ENCODE peak calls at places on chromosomes 5 and 9, in ten cellular contexts. One of them, this sample, is unnamed.

GRCh38 chr5:149895416-149896345 is 48.9 kb downstream of the PDE6A start:
- DNase-seq in caudate nucleus: no peak
- DNase-seq in T47D: no peak
- DNase-seq in coronary artery: no peak
- DNase-seq in HS-5: no peak
- DNase-seq in nephron progenitor cell: no peak
- DNase-seq in central memory CD4-positive, alpha-beta T cell: no peak
- DNase-seq in stimulated activated CD4-positive, alpha-beta T cell treated with anti-CD3 and anti-CD28 coated beads, Interleukin-4, amount 100 ng/mL, for 4 hours: no peak
- DNase-seq in natural killer cell treated with Interleukin-12 subunit alpha and Interleukin-12 subunit beta and Interleukin-15 and Interleukin-18, amount 100 ng/mL, for 72 hours: no peak
- DNase-seq in C1 segment of cervical spinal cord: no peak
- DNase-seq in this sample: no peak

GRCh38 chr9:95225016-95225745 is 92.3 kb downstream of the FANCC start:
- DNase-seq in T47D: no peak
- DNase-seq in stimulated activated CD4-positive, alpha-beta T cell treated with anti-CD3 and anti-CD28 coated beads, Interleukin-4, amount 100 ng/mL, for 4 hours: no peak
- DNase-seq in caudate nucleus: no peak
- DNase-seq in natural killer cell treated with Interleukin-12 subunit alpha and Interleukin-12 subunit beta and Interleukin-15 and Interleukin-18, amount 100 ng/mL, for 72 hours: no peak
- DNase-seq in coronary artery: no peak
- DNase-seq in HS-5: no peak
- DNase-seq in central memory CD4-positive, alpha-beta T cell: no peak
- DNase-seq in nephron progenitor cell: no peak
- DNase-seq in C1 segment of cervical spinal cord: no peak
- DNase-seq in this sample: no peak

GRCh38 chr5:154985126-154985525 is 28.4 kb upstream of the KIF4B start:
- DNase-seq in central memory CD4-positive, alpha-beta T cell: no peak
- DNase-seq in T47D: no peak
- DNase-seq in coronary artery: no peak
- DNase-seq in stimulated activated CD4-positive, alpha-beta T cell treated with anti-CD3 and anti-CD28 coated beads, Interleukin-4, amount 100 ng/mL, for 4 hours: no peak
- DNase-seq in nephron progenitor cell: no peak
- DNase-seq in natural killer cell treated with Interleukin-12 subunit alpha and Interleukin-12 subunit beta and Interleukin-15 and Interleukin-18, amount 100 ng/mL, for 72 hours: no peak
- DNase-seq in caudate nucleus: no peak
- DNase-seq in C1 segment of cervical spinal cord: no peak
- DNase-seq in HS-5: no peak
- DNase-seq in this sample: no peak

GRCh38 chr5:90294604-90295003 is 115.0 kb downstream of the CETN3 start:
- DNase-seq in HS-5: no peak
- DNase-seq in natural killer cell treated with Interleukin-12 subunit alpha and Interleukin-12 subunit beta and Interleukin-15 and Interleukin-18, amount 100 ng/mL, for 72 hours: no peak
- DNase-seq in coronary artery: no peak
- DNase-seq in T47D: no peak
- DNase-seq in stimulated activated CD4-positive, alpha-beta T cell treated with anti-CD3 and anti-CD28 coated beads, Interleukin-4, amount 100 ng/mL, for 4 hours: no peak
- DNase-seq in nephron progenitor cell: no peak
- DNase-seq in C1 segment of cervical spinal cord: no peak
- DNase-seq in central memory CD4-positive, alpha-beta T cell: no peak
- DNase-seq in caudate nucleus: no peak
- DNase-seq in this sample: no peak

GRCh38 chr9:95561913-95562312 is 45.1 kb upstream of the PTCH1 start:
- DNase-seq in C1 segment of cervical spinal cord: no peak
- DNase-seq in stimulated activated CD4-positive, alpha-beta T cell treated with anti-CD3 and anti-CD28 coated beads, Interleukin-4, amount 100 ng/mL, for 4 hours: no peak
- DNase-seq in HS-5: no peak
- DNase-seq in central memory CD4-positive, alpha-beta T cell: no peak
- DNase-seq in natural killer cell treated with Interleukin-12 subunit alpha and Interleukin-12 subunit beta and Interleukin-15 and Interleukin-18, amount 100 ng/mL, for 72 hours: no peak
- DNase-seq in T47D: no peak
- DNase-seq in caudate nucleus: no peak
- DNase-seq in coronary artery: no peak
- DNase-seq in nephron progenitor cell: no peak
- DNase-seq in this sample: no peak

GRCh38 chr5:76269259-76269958 is 133.7 kb upstream of the IQGAP2 start:
- DNase-seq in stimulated activated CD4-positive, alpha-beta T cell treated with anti-CD3 and anti-CD28 coated beads, Interleukin-4, amount 100 ng/mL, for 4 hours: no peak
- DNase-seq in HS-5: no peak
- DNase-seq in central memory CD4-positive, alpha-beta T cell: no peak
- DNase-seq in nephron progenitor cell: no peak
- DNase-seq in natural killer cell treated with Interleukin-12 subunit alpha and Interleukin-12 subunit beta and Interleukin-15 and Interleukin-18, amount 100 ng/mL, for 72 hours: peak
- DNase-seq in T47D: no peak
- DNase-seq in coronary artery: no peak
- DNase-seq in caudate nucleus: no peak
- DNase-seq in C1 segment of cervical spinal cord: no peak
- DNase-seq in this sample: no peak

GRCh38 chr5:168829044-168829443 is 249.9 kb upstream of the PANK3 start:
- DNase-seq in natural killer cell treated with Interleukin-12 subunit alpha and Interleukin-12 subunit beta and Interleukin-15 and Interleukin-18, amount 100 ng/mL, for 72 hours: no peak
- DNase-seq in nephron progenitor cell: no peak
- DNase-seq in HS-5: no peak
- DNase-seq in C1 segment of cervical spinal cord: no peak
- DNase-seq in T47D: no peak
- DNase-seq in central memory CD4-positive, alpha-beta T cell: no peak
- DNase-seq in caudate nucleus: no peak
- DNase-seq in coronary artery: no peak
- DNase-seq in stimulated activated CD4-positive, alpha-beta T cell treated with anti-CD3 and anti-CD28 coated beads, Interleukin-4, amount 100 ng/mL, for 4 hours: no peak
- DNase-seq in this sample: no peak

GRCh38 chr5:172187118-172188032 is 649 bp downstream of the STK10 start:
- DNase-seq in natural killer cell treated with Interleukin-12 subunit alpha and Interleukin-12 subunit beta and Interleukin-15 and Interleukin-18, amount 100 ng/mL, for 72 hours: peak
- DNase-seq in nephron progenitor cell: peak
- DNase-seq in central memory CD4-positive, alpha-beta T cell: peak
- DNase-seq in coronary artery: no peak
- DNase-seq in stimulated activated CD4-positive, alpha-beta T cell treated with anti-CD3 and anti-CD28 coated beads, Interleukin-4, amount 100 ng/mL, for 4 hours: peak
- DNase-seq in caudate nucleus: no peak
- DNase-seq in HS-5: peak
- DNase-seq in T47D: peak
- DNase-seq in C1 segment of cervical spinal cord: no peak
- DNase-seq in this sample: peak

This sample was measured in amygdala.